ENCODE peak calls at places on chromosomes 13 and 19, in nine cellular contexts. Q is body of pancreas, W is thoracic aorta, G is K562, Y is Karpas-422, L is AG04450, Z is choroid plexus epithelial cell, M is kidney, S is IMR-90. J is an unnamed sample.

GRCh38 chr13:99968521-99969367 is 2.8 kb downstream of the ZIC5 start:
- DNase-seq in G (no peak), M (no peak), Z (peak; percentile 61), W (no peak), Q (no peak), Y (no peak), L (no peak), S (no peak), J (no peak)

GRCh38 chr13:25114220-25114619 is 18.3 kb downstream of the PABPC3 start:
- DNase-seq in M (peak; percentile 66), Z (peak; percentile 88), S (peak; percentile 69), Y (peak; percentile 86), G (peak; percentile 55), W (no peak), Q (peak; percentile 81), L (peak; percentile 50), J (peak; percentile 81)

GRCh38 chr13:99986751-99987150 is 5.2 kb downstream of the ZIC2 start:
- DNase-seq in W (no peak), Z (peak; percentile 63), S (no peak), Y (no peak), L (no peak), Q (no peak), M (no peak), G (no peak), J (no peak)

GRCh38 chr19:2627319-2627829 is 75.1 kb downstream of the GNG7 start:
- DNase-seq in W (peak; percentile 93), S (peak; percentile 99), G (no peak), Q (peak; percentile 94), L (peak; percentile 90), Y (peak; percentile 62), Z (peak; percentile 98), M (peak; percentile 95), J (peak; percentile 67)

GRCh38 chr13:31200636-31200970 is 828 bp downstream of the B3GLCT start:
- DNase-seq in S (no peak), L (no peak), M (peak; percentile 89), W (no peak), G (no peak), Z (no peak), Q (peak; percentile 59), Y (no peak), J (peak; percentile 46)

GRCh38 chr19:46631481-46631880 is 4.5 kb downstream of the GNG8 start:
- DNase-seq in Z (peak; percentile 46), Y (no peak), Q (no peak), S (peak; percentile 61), W (no peak), L (no peak), G (no peak), M (no peak), J (no peak)

GRCh38 chr13:46124967-46125933 is 20.4 kb upstream of the CPB2 start:
- DNase-seq in Q (no peak), Y (peak; percentile 50), Z (no peak), W (no peak), M (no peak), G (no peak), S (no peak), L (no peak), J (peak; percentile 51)

GRCh38 chr13:32048816-32049215 is 17.2 kb downstream of the FRY start:
- DNase-seq in W (no peak), G (no peak), L (no peak), M (no peak), Z (no peak), Y (no peak), S (no peak), Q (no peak), J (no peak)

GRCh38 chr19:14118165-14119051 is 846 bp upstream of the PRKACA start:
- DNase-seq in Y (peak; percentile 50), S (peak; percentile 75), G (no peak), Q (peak; percentile 90), Z (peak; percentile 78), W (no peak), L (no peak), M (peak; percentile 92), J (peak; percentile 32)
- H3K4me3 ChIP-seq in Y (peak overlapping the region; percentile 86), S (peak overlapping the region; percentile 33), G (peak overlapping the region; percentile 46), Q (no peak overlapping the region), Z (peak overlapping the region; percentile 59), W (peak overlapping the region; percentile 82), L (peak overlapping the region; percentile 55), M (peak overlapping the region; percentile 86), J (peak overlapping the region; percentile 44)

GRCh38 chr19:50417850-50418185 is 920 bp upstream of the SPIB start:
- DNase-seq in Q (no peak), S (no peak), W (no peak), Z (no peak), M (no peak), Y (no peak), L (no peak), G (no peak), J (no peak)

GRCh38 chr19:50417138-50417849 is 1.4 kb upstream of the SPIB start:
- DNase-seq in S (no peak), Z (no peak), M (no peak), L (no peak), W (no peak), G (no peak), Y (peak; percentile 76), Q (peak; percentile 74), J (peak; percentile 26)

GRCh38 chr19:50419580-50420035 is 870 bp downstream of the SPIB start:
- DNase-seq in G (no peak), L (no peak), W (no peak), Y (peak; percentile 91), S (no peak), Q (no peak), Z (no peak), M (no peak), J (peak; percentile 69)

GRCh38 chr19:50419022-50419579 is 363 bp downstream of the SPIB start:
- DNase-seq in Y (peak; percentile 79), G (no peak), W (no peak), L (no peak), M (no peak), Q (no peak), Z (no peak), S (no peak), J (no peak)

DNA sequence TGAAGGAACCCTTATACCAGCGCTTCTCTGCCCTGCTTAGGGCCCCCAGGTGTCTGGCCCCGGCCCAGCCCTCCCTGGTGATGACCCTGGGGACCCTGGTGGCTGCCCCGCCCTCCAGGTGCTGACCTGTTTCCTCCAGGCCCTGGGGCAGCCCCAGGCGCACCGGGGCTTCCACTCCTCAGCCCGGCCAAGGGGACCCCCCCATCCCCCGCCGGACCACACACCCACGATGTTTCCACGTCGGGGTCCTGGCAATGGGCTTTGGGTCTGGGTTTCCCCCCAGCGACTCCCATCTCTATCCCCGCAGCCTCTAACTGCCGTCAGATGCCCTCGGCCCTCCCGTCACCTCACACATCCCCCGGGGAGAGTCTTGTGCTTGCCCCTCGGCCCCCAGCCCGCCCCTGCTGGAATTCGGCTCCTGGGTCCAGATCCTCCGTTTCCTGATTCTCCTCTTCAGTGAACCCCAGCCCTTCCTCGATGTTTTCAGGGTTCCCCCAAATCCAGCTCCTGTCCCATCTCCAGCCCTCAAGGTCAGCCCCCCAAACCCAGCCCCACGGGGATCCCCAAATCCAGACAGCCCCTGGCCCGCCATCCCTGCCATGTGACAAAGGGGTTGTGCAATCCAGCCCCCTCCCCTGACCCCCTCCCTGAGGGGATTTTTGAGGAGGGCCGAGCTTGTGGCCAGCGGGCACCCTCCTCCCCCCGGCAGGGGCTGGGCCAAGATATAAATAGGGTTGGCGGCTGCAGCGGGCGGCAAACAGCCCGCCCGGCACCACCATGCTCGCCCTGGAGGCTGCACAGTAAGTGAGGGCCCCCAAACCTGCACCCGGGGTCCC is at the start of gene SPIB:
- DNase-seq in W (no peak), S (no peak), M (no peak), Z (no peak), G (no peak), Q (no peak), L (no peak), Y (peak; percentile 88), J (peak; percentile 68)
- H3K4me3 ChIP-seq in W (no peak within 1 kb of the TSS), S (no peak within 1 kb of the TSS), M (no peak within 1 kb of the TSS), Z (no peak within 1 kb of the TSS), G (no peak within 1 kb of the TSS), Q (no peak within 1 kb of the TSS), L (no peak within 1 kb of the TSS), Y (peak within 1 kb of the TSS; percentile 80), J (peak within 1 kb of the TSS; percentile 78)

GRCh38 chr13:66974174-66974573 is 256.0 kb downstream of the PCDH9 start:
- DNase-seq in W (no peak), Q (no peak), G (no peak), L (no peak), M (no peak), Y (no peak), S (peak; percentile 13), Z (peak; percentile 6), J (no peak)

GRCh38 chr13:66969291-66969690 is 260.8 kb downstream of the PCDH9 start:
- DNase-seq in M (no peak), Z (no peak), G (no peak), S (no peak), W (no peak), Y (no peak), Q (no peak), L (no peak), J (no peak)

GRCh38 chr13:66977156-66977555 is 253.0 kb downstream of the PCDH9 start:
- DNase-seq in W (no peak), M (no peak), G (no peak), Z (peak; percentile 11), L (no peak), Y (no peak), Q (no peak), S (peak; percentile 41), J (no peak)

GRCh38 chr13:66972659-66973058 is 257.5 kb downstream of the PCDH9 start:
- DNase-seq in Z (peak; percentile 37), Q (no peak), Y (no peak), S (peak; percentile 34), M (no peak), L (no peak), G (no peak), W (no peak), J (no peak)

DNA sequence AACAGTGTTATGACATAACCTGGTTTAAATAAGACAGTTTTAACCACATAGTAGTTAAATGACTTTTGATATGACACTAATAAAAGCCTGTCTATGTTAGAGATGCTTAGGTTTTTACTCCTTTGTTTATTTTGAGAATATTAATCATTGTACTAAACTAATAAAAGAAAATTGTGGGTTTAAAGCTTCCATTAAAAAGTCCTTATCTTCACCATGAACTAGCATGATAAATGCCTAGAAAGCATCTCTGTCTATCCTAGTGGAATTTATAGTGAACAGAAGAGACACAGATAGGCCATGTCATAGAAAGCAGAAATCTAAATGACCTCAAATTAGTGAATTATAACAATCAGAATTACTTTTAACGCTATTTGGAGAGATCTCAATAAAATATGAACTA is 255.2 kb downstream of the PCDH9 start:
- DNase-seq in S (no peak), L (no peak), W (no peak), Z (no peak), G (no peak), Q (no peak), M (no peak), Y (no peak), J (no peak)
- H3K4me3 ChIP-seq in S (no peak overlapping the region), L (no peak overlapping the region), W (no peak overlapping the region), Z (no peak overlapping the region), G (no peak overlapping the region), Q (no peak overlapping the region), M (no peak overlapping the region), Y (no peak overlapping the region), J (no peak overlapping the region)

DNA sequence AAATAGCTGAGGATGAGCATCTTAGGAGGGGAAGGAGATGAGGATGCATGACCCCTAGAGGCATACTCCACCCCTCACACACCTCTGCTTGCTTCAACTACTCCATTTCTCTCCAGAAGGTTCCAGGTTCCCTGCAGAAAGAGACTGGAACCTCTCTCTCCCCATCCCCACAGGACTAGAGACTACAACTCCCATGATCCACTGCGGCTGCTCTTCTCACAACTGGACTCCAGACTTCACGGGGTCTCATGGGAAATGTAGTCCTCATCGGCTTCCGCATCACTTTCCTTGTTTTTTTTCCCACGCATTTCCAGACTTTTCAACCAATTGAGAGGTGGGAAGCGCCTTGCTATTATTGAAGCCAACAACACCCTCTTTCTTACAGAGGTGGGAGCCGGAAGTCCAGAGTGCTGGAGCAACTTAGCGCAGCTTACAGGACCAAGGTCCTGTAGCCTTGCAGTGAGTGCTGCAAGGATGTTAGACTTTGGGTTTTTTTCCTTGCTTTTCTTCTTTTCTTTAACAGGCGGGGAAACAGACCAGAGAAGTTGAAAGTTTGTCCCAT is 13.9 kb upstream of the CACNG6 start:
- DNase-seq in G (peak; percentile 81), M (no peak), Q (peak; percentile 86), S (peak; percentile 78), Z (peak; percentile 93), L (peak; percentile 49), W (peak; percentile 62), Y (peak; percentile 90), J (peak; percentile 19)
- H3K4me3 ChIP-seq in G (no peak overlapping the region), M (peak overlapping the region; percentile 20), Q (no peak overlapping the region), S (peak overlapping the region; percentile 55), Z (peak overlapping the region; percentile 58), L (peak overlapping the region; percentile 64), W (peak overlapping the region; percentile 68), Y (no peak overlapping the region), J (no peak overlapping the region)

J was measured in GM12865.